ENCODE peak calls at places on chromosomes 4 and X, in five cellular contexts. N, G, Y, L and Q are unnamed samples.

GRCh38 chrX:107701493-107702121 is 73.3 kb downstream of the PRPS1 start:
- DNase-seq in N (no peak), G (no peak), Y (no peak), L (no peak), Q (no peak)

GRCh38 chrX:132958086-132958703 is at the start of gene HS6ST2:
- DNase-seq in N (no peak), G (no peak), Y (no peak), L (peak; percentile 67), Q (peak; percentile 86)

GRCh38 chr4:10605746-10606482 is 78.7 kb downstream of the CLNK start:
- DNase-seq in N (no peak), G (no peak), Y (no peak), L (no peak), Q (no peak)

GRCh38 chrX:20594985-20595384 is 328.3 kb upstream of the RPS6KA3 start:
- DNase-seq in N (no peak), G (no peak), Y (no peak), L (no peak), Q (peak; percentile 19)

GRCh38 chr4:1726146-1726934 is 5.0 kb downstream of the TACC3 start:
- DNase-seq in N (peak; percentile 90), G (peak; percentile 86), Y (peak; percentile 90), L (peak; percentile 89), Q (peak; percentile 96)

GRCh38 chrX:1883772-1884171 is 268.9 kb downstream of the ASMT start:
- DNase-seq in N (no peak), G (no peak), Y (no peak), L (no peak), Q (no peak)

GRCh38 chrX:81195712-81196111 is 6.0 kb downstream of the HMGN5 start:
- DNase-seq in N (peak; percentile 57), G (peak; percentile 46), Y (peak; percentile 54), L (peak; percentile 38), Q (peak; percentile 19)

GRCh38 chr4:177163532-177163931 is 146.1 kb upstream of the NEIL3 start:
- DNase-seq in N (no peak), G (no peak), Y (no peak), L (no peak), Q (no peak)

GRCh38 chrX:129961180-129962083 is 21.0 kb upstream of the BCORL1 start:
- DNase-seq in N (peak; percentile 50), G (peak; percentile 68), Y (peak; percentile 75), L (no peak), Q (peak; percentile 95)